ENCODE peak calls at places on chromosomes 2 and 18, in six cellular contexts. One of them, this sample, is unnamed.

GRCh38 chr18:23143059-23143831 is 8.0 kb downstream of the CABLES1 start:
- DNase-seq in cardiac fibroblast: no peak
- DNase-seq in Peyer's patch: peak
- DNase-seq in IMR-90: no peak
- DNase-seq in epithelial cell of esophagus: peak
- DNase-seq in spleen: no peak
- DNase-seq in this sample: no peak

GRCh38 chr2:175792199-175792598 is 209.9 kb downstream of the LNPK start:
- DNase-seq in Peyer's patch: no peak
- DNase-seq in spleen: no peak
- DNase-seq in cardiac fibroblast: no peak
- DNase-seq in epithelial cell of esophagus: no peak
- DNase-seq in IMR-90: no peak
- DNase-seq in this sample: no peak

GRCh38 chr2:65366595-65367125 is 65.7 kb downstream of the SPRED2 start:
- DNase-seq in cardiac fibroblast: peak
- DNase-seq in Peyer's patch: peak
- DNase-seq in epithelial cell of esophagus: peak
- DNase-seq in IMR-90: peak
- DNase-seq in spleen: no peak
- DNase-seq in this sample: peak

GRCh38 chr18:43847164-43848091 is 570.1 kb upstream of the SYT4 start:
- DNase-seq in cardiac fibroblast: peak
- DNase-seq in IMR-90: peak
- DNase-seq in epithelial cell of esophagus: peak
- DNase-seq in Peyer's patch: no peak
- DNase-seq in spleen: no peak
- DNase-seq in this sample: no peak

GRCh38 chr2:17684008-17684407 is 69.6 kb downstream of the SMC6 start:
- DNase-seq in Peyer's patch: no peak
- DNase-seq in cardiac fibroblast: no peak
- DNase-seq in spleen: no peak
- DNase-seq in IMR-90: no peak
- DNase-seq in epithelial cell of esophagus: no peak
- DNase-seq in this sample: no peak

GRCh38 chr2:101698419-101699190 is 1.1 kb downstream of the MAP4K4 start:
- DNase-seq in IMR-90: no peak
- DNase-seq in spleen: no peak
- DNase-seq in Peyer's patch: no peak
- DNase-seq in cardiac fibroblast: peak
- DNase-seq in epithelial cell of esophagus: peak
- DNase-seq in this sample: no peak

GRCh38 chr2:145091967-145092366 is 572.0 kb upstream of the ZEB2 start:
- DNase-seq in spleen: no peak
- DNase-seq in epithelial cell of esophagus: no peak
- DNase-seq in IMR-90: peak
- DNase-seq in Peyer's patch: no peak
- DNase-seq in cardiac fibroblast: no peak
- DNase-seq in this sample: no peak

GRCh38 chr2:230714122-230714453 is 1.4 kb downstream of the CAB39 start:
- DNase-seq in cardiac fibroblast: peak
- DNase-seq in epithelial cell of esophagus: peak
- DNase-seq in Peyer's patch: no peak
- DNase-seq in IMR-90: peak
- DNase-seq in spleen: no peak
- DNase-seq in this sample: no peak

GRCh38 chr18:43671431-43671830 is 394.1 kb upstream of the SYT4 start:
- DNase-seq in Peyer's patch: no peak
- DNase-seq in IMR-90: peak
- DNase-seq in cardiac fibroblast: peak
- DNase-seq in epithelial cell of esophagus: peak
- DNase-seq in spleen: no peak
- DNase-seq in this sample: no peak

GRCh38 chr18:6683112-6683876 is 46.2 kb upstream of the ARHGAP28 start:
- DNase-seq in cardiac fibroblast: no peak
- DNase-seq in spleen: no peak
- DNase-seq in IMR-90: no peak
- DNase-seq in epithelial cell of esophagus: no peak
- DNase-seq in Peyer's patch: no peak
- DNase-seq in this sample: no peak

GRCh38 chr2:142755191-142755590 is 122.3 kb upstream of the KYNU start:
- DNase-seq in Peyer's patch: no peak
- DNase-seq in cardiac fibroblast: no peak
- DNase-seq in spleen: no peak
- DNase-seq in IMR-90: no peak
- DNase-seq in epithelial cell of esophagus: no peak
- DNase-seq in this sample: no peak

GRCh38 chr18:56756971-56757370 is 105.8 kb downstream of the WDR7 start:
- DNase-seq in epithelial cell of esophagus: no peak
- DNase-seq in spleen: no peak
- DNase-seq in cardiac fibroblast: no peak
- DNase-seq in Peyer's patch: no peak
- DNase-seq in IMR-90: no peak
- DNase-seq in this sample: peak

GRCh38 chr2:98908909-98909308 is 27.1 kb downstream of the CRACDL start:
- DNase-seq in Peyer's patch: peak
- DNase-seq in epithelial cell of esophagus: peak
- DNase-seq in IMR-90: peak
- DNase-seq in spleen: peak
- DNase-seq in cardiac fibroblast: peak
- DNase-seq in this sample: no peak

GRCh38 chr2:140526575-140526974 is 1604.2 kb downstream of the LRP1B start:
- DNase-seq in cardiac fibroblast: peak
- DNase-seq in Peyer's patch: no peak
- DNase-seq in epithelial cell of esophagus: peak
- DNase-seq in IMR-90: no peak
- DNase-seq in spleen: no peak
- DNase-seq in this sample: no peak

GRCh38 chr2:168008796-168009195 is 238.6 kb downstream of the STK39 start:
- DNase-seq in epithelial cell of esophagus: no peak
- DNase-seq in cardiac fibroblast: no peak
- DNase-seq in IMR-90: no peak
- DNase-seq in spleen: no peak
- DNase-seq in Peyer's patch: peak
- DNase-seq in this sample: no peak

GRCh38 chr2:227415538-227416424 is 28.0 kb upstream of the SCYGR1 start:
- DNase-seq in cardiac fibroblast: peak
- DNase-seq in epithelial cell of esophagus: peak
- DNase-seq in Peyer's patch: no peak
- DNase-seq in IMR-90: peak
- DNase-seq in spleen: peak
- DNase-seq in this sample: peak

GRCh38 chr18:741931-742512 is 29.6 kb upstream of the ENOSF1 start:
- DNase-seq in Peyer's patch: no peak
- DNase-seq in epithelial cell of esophagus: peak
- DNase-seq in spleen: no peak
- DNase-seq in cardiac fibroblast: peak
- DNase-seq in IMR-90: peak
- DNase-seq in this sample: no peak

GRCh38 chr2:237316339-237316738 is 97.6 kb downstream of the COL6A3 start:
- DNase-seq in spleen: no peak
- DNase-seq in epithelial cell of esophagus: no peak
- DNase-seq in Peyer's patch: no peak
- DNase-seq in IMR-90: no peak
- DNase-seq in cardiac fibroblast: peak
- DNase-seq in this sample: no peak

GRCh38 chr2:23940976-23941605 is 828 bp downstream of the UBXN2A start:
- DNase-seq in IMR-90: peak
- DNase-seq in cardiac fibroblast: peak
- DNase-seq in spleen: no peak
- DNase-seq in epithelial cell of esophagus: peak
- DNase-seq in Peyer's patch: no peak
- DNase-seq in this sample: no peak

GRCh38 chr2:106197878-106198277 is 3.8 kb upstream of the UXS1 start:
- DNase-seq in cardiac fibroblast: peak
- DNase-seq in epithelial cell of esophagus: peak
- DNase-seq in spleen: no peak
- DNase-seq in IMR-90: peak
- DNase-seq in Peyer's patch: no peak
- DNase-seq in this sample: no peak

GRCh38 chr2:241507430-241508239 is 749 bp downstream of the STK25 start:
- DNase-seq in epithelial cell of esophagus: peak
- DNase-seq in IMR-90: peak
- DNase-seq in Peyer's patch: peak
- DNase-seq in cardiac fibroblast: peak
- DNase-seq in spleen: peak
- DNase-seq in this sample: no peak

GRCh38 chr2:127020536-127020935 is 86.4 kb downstream of the BIN1 start:
- DNase-seq in cardiac fibroblast: no peak
- DNase-seq in IMR-90: no peak
- DNase-seq in Peyer's patch: no peak
- DNase-seq in spleen: no peak
- DNase-seq in epithelial cell of esophagus: no peak
- DNase-seq in this sample: no peak

GRCh38 chr2:153291718-153292117 is 186.8 kb downstream of the RPRM start:
- DNase-seq in spleen: no peak
- DNase-seq in epithelial cell of esophagus: no peak
- DNase-seq in IMR-90: no peak
- DNase-seq in cardiac fibroblast: no peak
- DNase-seq in Peyer's patch: no peak
- DNase-seq in this sample: no peak

DNA sequence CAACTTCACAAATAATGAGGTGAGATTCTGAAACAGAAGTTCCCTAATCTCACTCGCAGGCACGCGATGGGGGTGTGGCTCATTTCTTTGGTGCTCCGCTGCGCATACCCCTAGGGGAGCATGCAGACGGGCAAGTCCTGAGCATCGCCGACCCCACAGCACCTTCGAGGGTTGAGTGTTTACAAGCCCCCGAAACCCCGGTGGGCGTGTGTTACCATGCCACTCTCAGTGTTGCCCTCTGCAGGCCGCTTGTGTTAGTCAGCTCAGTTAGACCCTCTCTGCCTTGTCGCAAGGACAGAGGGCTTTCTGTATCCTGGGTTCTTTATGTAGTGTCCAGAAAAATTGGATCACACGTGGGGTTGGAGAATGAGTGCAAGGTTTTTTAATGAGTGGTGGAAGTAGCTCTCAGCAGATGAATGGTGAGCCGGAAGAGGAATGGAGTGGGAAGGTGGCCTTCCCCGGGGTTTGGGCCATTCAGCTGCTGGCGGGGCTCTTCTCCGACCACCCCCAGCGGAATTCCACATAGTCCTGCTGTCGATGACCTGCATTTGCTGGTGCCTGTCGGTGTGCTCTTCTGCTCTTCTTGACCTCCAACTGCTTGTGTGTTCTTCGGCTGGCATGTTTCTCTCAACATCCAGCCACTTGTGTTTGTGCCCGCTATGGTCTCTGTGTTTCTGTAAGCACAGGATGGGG is 191.3 kb downstream of the RPRM start:
- DNase-seq in IMR-90: no peak
- DNase-seq in epithelial cell of esophagus: peak
- DNase-seq in spleen: no peak
- DNase-seq in Peyer's patch: no peak
- DNase-seq in cardiac fibroblast: no peak
- DNase-seq in this sample: no peak
- TF ChIP-seq CTCF in IMR-90: no peak
- TF ChIP-seq CTCF in epithelial cell of esophagus: peak
- TF ChIP-seq CTCF in spleen: no peak
- TF ChIP-seq CTCF in Peyer's patch: no peak
- TF ChIP-seq CTCF in cardiac fibroblast: peak
- TF ChIP-seq CTCF in this sample: no peak

GRCh38 chr2:40256649-40257048 is 195.2 kb downstream of the SLC8A1 start:
- DNase-seq in Peyer's patch: no peak
- DNase-seq in epithelial cell of esophagus: peak
- DNase-seq in IMR-90: no peak
- DNase-seq in spleen: no peak
- DNase-seq in cardiac fibroblast: peak
- DNase-seq in this sample: no peak
- TF ChIP-seq CTCF in Peyer's patch: no peak
- TF ChIP-seq CTCF in epithelial cell of esophagus: peak
- TF ChIP-seq CTCF in IMR-90: peak
- TF ChIP-seq CTCF in spleen: no peak
- TF ChIP-seq CTCF in cardiac fibroblast: peak
- TF ChIP-seq CTCF in this sample: peak

DNA sequence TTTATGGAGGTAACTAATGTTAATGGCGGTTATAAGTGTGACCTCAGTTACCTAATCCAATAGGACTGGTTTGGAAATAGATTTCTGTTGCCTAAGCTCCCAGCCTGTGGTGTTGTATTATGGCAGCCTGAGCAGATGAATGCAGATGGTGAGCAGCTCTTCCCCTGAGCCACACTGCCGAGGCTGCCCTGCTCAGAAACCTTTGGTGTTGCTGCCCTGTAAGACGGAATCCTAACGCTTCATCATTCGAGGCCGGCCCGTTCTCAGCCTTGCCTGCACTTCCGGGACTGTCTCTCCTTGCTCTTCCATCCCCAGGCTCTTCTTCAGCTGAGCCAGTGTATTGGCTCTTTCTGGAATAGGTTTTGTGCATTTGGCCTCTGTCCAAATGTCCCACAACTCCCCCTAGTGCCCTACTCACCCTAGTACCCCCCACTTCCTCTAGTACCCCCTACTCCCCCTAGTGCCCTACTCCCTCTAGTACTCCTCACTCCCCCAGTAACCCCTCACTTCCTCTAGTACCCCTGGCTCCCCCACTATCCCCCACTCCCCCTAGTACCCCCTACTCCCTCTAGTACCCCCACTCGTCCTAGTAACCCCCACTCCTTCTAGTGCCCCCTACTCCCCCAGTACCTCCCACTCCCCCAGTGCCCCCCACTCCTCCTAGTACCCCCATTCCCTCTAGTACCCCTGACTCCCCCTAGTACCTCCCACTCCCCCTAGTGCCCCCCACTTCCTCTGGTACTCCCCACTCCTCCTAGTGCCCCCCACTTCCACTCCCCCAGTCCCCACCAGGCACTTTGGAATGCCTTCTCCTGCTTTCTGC is 106.0 kb upstream of the TAF1B start:
- DNase-seq in Peyer's patch: no peak
- DNase-seq in IMR-90: peak
- DNase-seq in spleen: no peak
- DNase-seq in cardiac fibroblast: peak
- DNase-seq in epithelial cell of esophagus: no peak
- DNase-seq in this sample: no peak
- TF ChIP-seq CTCF in Peyer's patch: no peak
- TF ChIP-seq CTCF in IMR-90: peak
- TF ChIP-seq CTCF in spleen: no peak
- TF ChIP-seq CTCF in cardiac fibroblast: peak
- TF ChIP-seq CTCF in epithelial cell of esophagus: no peak
- TF ChIP-seq CTCF in this sample: no peak

GRCh38 chr2:86518498-86518897 is 44.7 kb downstream of the CHMP3 start:
- DNase-seq in IMR-90: no peak
- DNase-seq in Peyer's patch: no peak
- DNase-seq in spleen: no peak
- DNase-seq in epithelial cell of esophagus: peak
- DNase-seq in cardiac fibroblast: peak
- DNase-seq in this sample: no peak
- TF ChIP-seq CTCF in IMR-90: peak
- TF ChIP-seq CTCF in Peyer's patch: peak
- TF ChIP-seq CTCF in spleen: peak
- TF ChIP-seq CTCF in epithelial cell of esophagus: peak
- TF ChIP-seq CTCF in cardiac fibroblast: peak
- TF ChIP-seq CTCF in this sample: peak